ENCODE peak calls at places on chromosomes 3 and 15, in ten cellular contexts. One of them, this sample, is unnamed.

GRCh38 chr15:64443747-64444621 is 16.4 kb upstream of the ZNF609 start:
- DNase-seq in colonic mucosa: no peak
- DNase-seq in cardiac muscle cell: peak; percentile 88
- DNase-seq in BJ: peak; percentile 46
- DNase-seq in retinal pigment epithelial cell: peak; percentile 89
- DNase-seq in pancreas: no peak
- DNase-seq in SK-N-SH: no peak
- DNase-seq in transverse colon: no peak
- DNase-seq in tibial artery: no peak
- DNase-seq in ovary: no peak
- DNase-seq in this sample: peak; percentile 43

GRCh38 chr15:64792282-64792681 is 16.9 kb upstream of the RBPMS2 start:
- DNase-seq in colonic mucosa: no peak
- DNase-seq in transverse colon: no peak
- DNase-seq in pancreas: no peak
- DNase-seq in tibial artery: no peak
- DNase-seq in SK-N-SH: no peak
- DNase-seq in cardiac muscle cell: no peak
- DNase-seq in BJ: no peak
- DNase-seq in retinal pigment epithelial cell: no peak
- DNase-seq in ovary: no peak
- DNase-seq in this sample: no peak

GRCh38 chr3:9352917-9353823 is 9.7 kb upstream of the THUMPD3 start:
- DNase-seq in colonic mucosa: peak; percentile 79
- DNase-seq in pancreas: peak; percentile 64
- DNase-seq in retinal pigment epithelial cell: no peak
- DNase-seq in cardiac muscle cell: peak; percentile 82
- DNase-seq in transverse colon: peak; percentile 78
- DNase-seq in BJ: no peak
- DNase-seq in tibial artery: peak; percentile 57
- DNase-seq in SK-N-SH: peak; percentile 70
- DNase-seq in ovary: peak; percentile 74
- DNase-seq in this sample: peak; percentile 43

GRCh38 chr3:46670891-46671427 is 22.5 kb downstream of the ALS2CL start:
- DNase-seq in ovary: peak; percentile 6
- DNase-seq in pancreas: peak; percentile 3
- DNase-seq in cardiac muscle cell: no peak
- DNase-seq in tibial artery: no peak
- DNase-seq in transverse colon: peak; percentile 5
- DNase-seq in SK-N-SH: peak; percentile 11
- DNase-seq in retinal pigment epithelial cell: no peak
- DNase-seq in colonic mucosa: no peak
- DNase-seq in BJ: no peak
- DNase-seq in this sample: no peak

GRCh38 chr15:90400759-90401314 is 12.8 kb downstream of the IQGAP1 start:
- DNase-seq in tibial artery: peak; percentile 81
- DNase-seq in retinal pigment epithelial cell: peak; percentile 96
- DNase-seq in transverse colon: peak; percentile 69
- DNase-seq in pancreas: peak; percentile 82
- DNase-seq in ovary: peak; percentile 54
- DNase-seq in colonic mucosa: peak; percentile 80
- DNase-seq in cardiac muscle cell: peak; percentile 97
- DNase-seq in BJ: peak; percentile 83
- DNase-seq in SK-N-SH: peak; percentile 41
- DNase-seq in this sample: peak; percentile 85

GRCh38 chr3:46709147-46709654 is 8.0 kb downstream of the TMIE start:
- DNase-seq in transverse colon: no peak
- DNase-seq in ovary: no peak
- DNase-seq in SK-N-SH: no peak
- DNase-seq in colonic mucosa: no peak
- DNase-seq in tibial artery: no peak
- DNase-seq in cardiac muscle cell: no peak
- DNase-seq in BJ: no peak
- DNase-seq in pancreas: no peak
- DNase-seq in retinal pigment epithelial cell: no peak
- DNase-seq in this sample: no peak

GRCh38 chr3:14633417-14633816 is 18.1 kb upstream of the CCDC174 start:
- DNase-seq in pancreas: no peak
- DNase-seq in BJ: no peak
- DNase-seq in SK-N-SH: no peak
- DNase-seq in transverse colon: no peak
- DNase-seq in tibial artery: no peak
- DNase-seq in cardiac muscle cell: no peak
- DNase-seq in ovary: no peak
- DNase-seq in retinal pigment epithelial cell: no peak
- DNase-seq in colonic mucosa: no peak
- DNase-seq in this sample: no peak

GRCh38 chr3:17195856-17196604 is 311.3 kb downstream of the PLCL2 start:
- DNase-seq in tibial artery: no peak
- DNase-seq in BJ: no peak
- DNase-seq in retinal pigment epithelial cell: no peak
- DNase-seq in SK-N-SH: no peak
- DNase-seq in ovary: no peak
- DNase-seq in transverse colon: no peak
- DNase-seq in pancreas: no peak
- DNase-seq in cardiac muscle cell: peak; percentile 69
- DNase-seq in colonic mucosa: no peak
- DNase-seq in this sample: peak; percentile 16

GRCh38 chr3:172965256-172965655 is 175.8 kb downstream of the SPATA16 start:
- DNase-seq in ovary: no peak
- DNase-seq in retinal pigment epithelial cell: no peak
- DNase-seq in pancreas: no peak
- DNase-seq in cardiac muscle cell: peak; percentile 10
- DNase-seq in tibial artery: no peak
- DNase-seq in SK-N-SH: no peak
- DNase-seq in transverse colon: no peak
- DNase-seq in BJ: peak; percentile 15
- DNase-seq in colonic mucosa: no peak
- DNase-seq in this sample: peak; percentile 14

GRCh38 chr15:92614791-92615785 is 40.5 kb downstream of the FAM174B start:
- DNase-seq in retinal pigment epithelial cell: no peak
- DNase-seq in colonic mucosa: no peak
- DNase-seq in tibial artery: peak; percentile 8
- DNase-seq in ovary: no peak
- DNase-seq in pancreas: no peak
- DNase-seq in BJ: no peak
- DNase-seq in transverse colon: no peak
- DNase-seq in cardiac muscle cell: no peak
- DNase-seq in SK-N-SH: no peak
- DNase-seq in this sample: no peak

GRCh38 chr3:160125188-160125587 is 100.0 kb upstream of the C3orf80 start:
- DNase-seq in tibial artery: no peak
- DNase-seq in transverse colon: no peak
- DNase-seq in BJ: no peak
- DNase-seq in pancreas: no peak
- DNase-seq in SK-N-SH: no peak
- DNase-seq in colonic mucosa: no peak
- DNase-seq in retinal pigment epithelial cell: no peak
- DNase-seq in ovary: no peak
- DNase-seq in cardiac muscle cell: peak; percentile 32
- DNase-seq in this sample: no peak

GRCh38 chr15:65824941-65825544 is 33.0 kb upstream of the DENND4A start:
- DNase-seq in colonic mucosa: no peak
- DNase-seq in ovary: peak; percentile 45
- DNase-seq in SK-N-SH: no peak
- DNase-seq in cardiac muscle cell: peak; percentile 79
- DNase-seq in pancreas: no peak
- DNase-seq in retinal pigment epithelial cell: no peak
- DNase-seq in BJ: no peak
- DNase-seq in tibial artery: peak; percentile 62
- DNase-seq in transverse colon: no peak
- DNase-seq in this sample: no peak

GRCh38 chr3:85355572-85355971 is 396.8 kb downstream of the CADM2 start:
- DNase-seq in pancreas: no peak
- DNase-seq in cardiac muscle cell: no peak
- DNase-seq in BJ: no peak
- DNase-seq in tibial artery: no peak
- DNase-seq in SK-N-SH: no peak
- DNase-seq in transverse colon: no peak
- DNase-seq in retinal pigment epithelial cell: no peak
- DNase-seq in ovary: no peak
- DNase-seq in colonic mucosa: no peak
- DNase-seq in this sample: no peak

GRCh38 chr15:71291723-71292122 is 176.5 kb downstream of the THSD4 start:
- DNase-seq in colonic mucosa: no peak
- DNase-seq in retinal pigment epithelial cell: no peak
- DNase-seq in pancreas: no peak
- DNase-seq in tibial artery: no peak
- DNase-seq in transverse colon: no peak
- DNase-seq in ovary: no peak
- DNase-seq in SK-N-SH: no peak
- DNase-seq in BJ: no peak
- DNase-seq in cardiac muscle cell: no peak
- DNase-seq in this sample: no peak

GRCh38 chr15:71294251-71294635 is 179.0 kb downstream of the THSD4 start:
- DNase-seq in cardiac muscle cell: no peak
- DNase-seq in BJ: no peak
- DNase-seq in colonic mucosa: no peak
- DNase-seq in tibial artery: no peak
- DNase-seq in ovary: no peak
- DNase-seq in pancreas: no peak
- DNase-seq in transverse colon: no peak
- DNase-seq in retinal pigment epithelial cell: no peak
- DNase-seq in SK-N-SH: no peak
- DNase-seq in this sample: no peak

GRCh38 chr15:71294636-71295241 is 179.5 kb downstream of the THSD4 start:
- DNase-seq in BJ: peak; percentile 88
- DNase-seq in pancreas: no peak
- DNase-seq in colonic mucosa: peak; percentile 88
- DNase-seq in tibial artery: no peak
- DNase-seq in transverse colon: peak; percentile 88
- DNase-seq in retinal pigment epithelial cell: no peak
- DNase-seq in ovary: no peak
- DNase-seq in cardiac muscle cell: peak; percentile 36
- DNase-seq in SK-N-SH: no peak
- DNase-seq in this sample: peak; percentile 88

GRCh38 chr15:71295242-71296031 is 180.2 kb downstream of the THSD4 start:
- DNase-seq in BJ: peak; percentile 99
- DNase-seq in colonic mucosa: peak; percentile 35
- DNase-seq in tibial artery: no peak
- DNase-seq in cardiac muscle cell: peak; percentile 90
- DNase-seq in ovary: no peak
- DNase-seq in transverse colon: no peak
- DNase-seq in retinal pigment epithelial cell: peak; percentile 65
- DNase-seq in SK-N-SH: no peak
- DNase-seq in pancreas: no peak
- DNase-seq in this sample: peak; percentile 99

GRCh38 chr15:71296032-71296686 is 180.9 kb downstream of the THSD4 start:
- DNase-seq in cardiac muscle cell: peak; percentile 56
- DNase-seq in tibial artery: no peak
- DNase-seq in SK-N-SH: no peak
- DNase-seq in retinal pigment epithelial cell: no peak
- DNase-seq in BJ: no peak
- DNase-seq in pancreas: no peak
- DNase-seq in ovary: no peak
- DNase-seq in colonic mucosa: peak; percentile 68
- DNase-seq in transverse colon: peak; percentile 74
- DNase-seq in this sample: peak; percentile 63
- H3K4me3 ChIP-seq in cardiac muscle cell: no peak overlapping the region
- H3K4me3 ChIP-seq in tibial artery: no peak overlapping the region
- H3K4me3 ChIP-seq in SK-N-SH: no peak overlapping the region
- H3K4me3 ChIP-seq in retinal pigment epithelial cell: no peak overlapping the region
- H3K4me3 ChIP-seq in BJ: no peak overlapping the region
- H3K4me3 ChIP-seq in pancreas: no peak overlapping the region
- H3K4me3 ChIP-seq in ovary: no peak overlapping the region
- H3K4me3 ChIP-seq in colonic mucosa: no peak overlapping the region
- H3K4me3 ChIP-seq in transverse colon: no peak overlapping the region
- H3K4me3 ChIP-seq in this sample: no peak overlapping the region

GRCh38 chr3:130941793-130942192 is 47.9 kb downstream of the ATP2C1 start:
- DNase-seq in colonic mucosa: no peak
- DNase-seq in BJ: no peak
- DNase-seq in pancreas: no peak
- DNase-seq in SK-N-SH: no peak
- DNase-seq in retinal pigment epithelial cell: no peak
- DNase-seq in ovary: no peak
- DNase-seq in transverse colon: no peak
- DNase-seq in cardiac muscle cell: no peak
- DNase-seq in tibial artery: no peak
- DNase-seq in this sample: no peak
- TF ChIP-seq CTCF in colonic mucosa: no peak
- TF ChIP-seq CTCF in BJ: no peak
- TF ChIP-seq CTCF in pancreas: no peak
- TF ChIP-seq CTCF in SK-N-SH: no peak
- TF ChIP-seq CTCF in retinal pigment epithelial cell: no peak
- TF ChIP-seq CTCF in ovary: no peak
- TF ChIP-seq CTCF in transverse colon: no peak
- TF ChIP-seq CTCF in cardiac muscle cell: no peak
- TF ChIP-seq CTCF in tibial artery: no peak
- TF ChIP-seq CTCF in this sample: no peak

GRCh38 chr15:76309561-76310330 is 1.5 kb downstream of the ETFA start:
- DNase-seq in transverse colon: no peak
- DNase-seq in cardiac muscle cell: peak; percentile 46
- DNase-seq in pancreas: no peak
- DNase-seq in SK-N-SH: no peak
- DNase-seq in retinal pigment epithelial cell: no peak
- DNase-seq in ovary: no peak
- DNase-seq in tibial artery: no peak
- DNase-seq in BJ: no peak
- DNase-seq in colonic mucosa: no peak
- DNase-seq in this sample: no peak
- H3K4me3 ChIP-seq in transverse colon: peak overlapping the region; percentile 84
- H3K4me3 ChIP-seq in cardiac muscle cell: peak overlapping the region; percentile 90
- H3K4me3 ChIP-seq in pancreas: peak overlapping the region; percentile 89
- H3K4me3 ChIP-seq in SK-N-SH: peak overlapping the region; percentile 91
- H3K4me3 ChIP-seq in retinal pigment epithelial cell: peak overlapping the region; percentile 89
- H3K4me3 ChIP-seq in ovary: no peak overlapping the region
- H3K4me3 ChIP-seq in tibial artery: peak overlapping the region; percentile 71
- H3K4me3 ChIP-seq in BJ: peak overlapping the region; percentile 74
- H3K4me3 ChIP-seq in colonic mucosa: no peak overlapping the region
- H3K4me3 ChIP-seq in this sample: peak overlapping the region; percentile 98

GRCh38 chr3:12141350-12141749 is 17.4 kb downstream of the TIMP4 start:
- DNase-seq in colonic mucosa: no peak
- DNase-seq in cardiac muscle cell: no peak
- DNase-seq in BJ: no peak
- DNase-seq in ovary: no peak
- DNase-seq in retinal pigment epithelial cell: no peak
- DNase-seq in tibial artery: no peak
- DNase-seq in transverse colon: no peak
- DNase-seq in SK-N-SH: no peak
- DNase-seq in pancreas: no peak
- DNase-seq in this sample: no peak

GRCh38 chr3:12136371-12136770 is 22.3 kb downstream of the TIMP4 start:
- DNase-seq in tibial artery: no peak
- DNase-seq in retinal pigment epithelial cell: no peak
- DNase-seq in ovary: no peak
- DNase-seq in cardiac muscle cell: no peak
- DNase-seq in colonic mucosa: no peak
- DNase-seq in BJ: no peak
- DNase-seq in pancreas: no peak
- DNase-seq in SK-N-SH: no peak
- DNase-seq in transverse colon: no peak
- DNase-seq in this sample: no peak

GRCh38 chr3:12138044-12138443 is 20.7 kb downstream of the TIMP4 start:
- DNase-seq in BJ: no peak
- DNase-seq in ovary: no peak
- DNase-seq in SK-N-SH: no peak
- DNase-seq in cardiac muscle cell: peak; percentile 55
- DNase-seq in transverse colon: peak; percentile 35
- DNase-seq in pancreas: no peak
- DNase-seq in tibial artery: peak; percentile 27
- DNase-seq in colonic mucosa: peak; percentile 54
- DNase-seq in retinal pigment epithelial cell: no peak
- DNase-seq in this sample: no peak

GRCh38 chr3:12142476-12142875 is 16.2 kb downstream of the TIMP4 start:
- DNase-seq in cardiac muscle cell: no peak
- DNase-seq in ovary: no peak
- DNase-seq in retinal pigment epithelial cell: no peak
- DNase-seq in tibial artery: no peak
- DNase-seq in BJ: no peak
- DNase-seq in pancreas: no peak
- DNase-seq in transverse colon: no peak
- DNase-seq in colonic mucosa: no peak
- DNase-seq in SK-N-SH: no peak
- DNase-seq in this sample: no peak

GRCh38 chr3:12139111-12139511 is 19.6 kb downstream of the TIMP4 start:
- DNase-seq in pancreas: no peak
- DNase-seq in retinal pigment epithelial cell: no peak
- DNase-seq in ovary: peak; percentile 54
- DNase-seq in colonic mucosa: no peak
- DNase-seq in transverse colon: peak; percentile 34
- DNase-seq in tibial artery: peak; percentile 48
- DNase-seq in SK-N-SH: peak; percentile 35
- DNase-seq in cardiac muscle cell: peak; percentile 86
- DNase-seq in BJ: no peak
- DNase-seq in this sample: no peak
- TF ChIP-seq CTCF in pancreas: no peak
- TF ChIP-seq CTCF in retinal pigment epithelial cell: peak; percentile 63
- TF ChIP-seq CTCF in ovary: peak; percentile 69
- TF ChIP-seq CTCF in colonic mucosa: peak; percentile 22
- TF ChIP-seq CTCF in transverse colon: peak; percentile 35
- TF ChIP-seq CTCF in tibial artery: peak; percentile 83
- TF ChIP-seq CTCF in SK-N-SH: peak; percentile 67
- TF ChIP-seq CTCF in cardiac muscle cell: peak; percentile 78
- TF ChIP-seq CTCF in BJ: peak; percentile 71
- TF ChIP-seq CTCF in this sample: peak; percentile 65

This sample was measured in AG09309.